ENCODE peak calls at places on chromosome 18, in four cellular contexts. One of them, this sample, is unnamed.

GRCh38 chr18:902179-902718 is 2.4 kb upstream of the ADCYAP1 start:
- DNase-seq in Calu3: peak; percentile 12
- DNase-seq in omental fat pad: no peak
- DNase-seq in fibroblast of the aortic adventitia: peak; percentile 69
- DNase-seq in this sample: no peak

GRCh38 chr18:70365361-70365760 is 76.5 kb downstream of the SOCS6 start:
- DNase-seq in fibroblast of the aortic adventitia: peak; percentile 42
- DNase-seq in Calu3: no peak
- DNase-seq in omental fat pad: no peak
- DNase-seq in this sample: no peak

GRCh38 chr18:79857082-79857661 is 59.4 kb downstream of the KCNG2 start:
- DNase-seq in Calu3: no peak
- DNase-seq in fibroblast of the aortic adventitia: peak; percentile 58
- DNase-seq in omental fat pad: no peak
- DNase-seq in this sample: no peak

GRCh38 chr18:42053188-42053781 is 98.3 kb downstream of the PIK3C3 start:
- DNase-seq in omental fat pad: no peak
- DNase-seq in fibroblast of the aortic adventitia: peak; percentile 80
- DNase-seq in Calu3: peak; percentile 62
- DNase-seq in this sample: no peak

GRCh38 chr18:63087421-63088230 is 231.9 kb downstream of the BCL2 start:
- DNase-seq in omental fat pad: no peak
- DNase-seq in fibroblast of the aortic adventitia: no peak
- DNase-seq in Calu3: no peak
- DNase-seq in this sample: no peak

GRCh38 chr18:79910563-79910962 is 40.9 kb downstream of the SLC66A2 start:
- DNase-seq in omental fat pad: no peak
- DNase-seq in Calu3: no peak
- DNase-seq in fibroblast of the aortic adventitia: no peak
- DNase-seq in this sample: no peak

GRCh38 chr18:13376298-13376840 is 157.8 kb downstream of the LDLRAD4 start:
- DNase-seq in Calu3: no peak
- DNase-seq in fibroblast of the aortic adventitia: no peak
- DNase-seq in omental fat pad: no peak
- DNase-seq in this sample: no peak

GRCh38 chr18:36580874-36581750 is 247.7 kb downstream of the TPGS2 start:
- DNase-seq in Calu3: no peak
- DNase-seq in fibroblast of the aortic adventitia: peak; percentile 53
- DNase-seq in omental fat pad: no peak
- DNase-seq in this sample: no peak

GRCh38 chr18:76483780-76484179 is 11.3 kb downstream of the ZNF516 start:
- DNase-seq in fibroblast of the aortic adventitia: no peak
- DNase-seq in omental fat pad: no peak
- DNase-seq in Calu3: no peak
- DNase-seq in this sample: no peak

GRCh38 chr18:76482971-76483691 is 11.9 kb downstream of the ZNF516 start:
- DNase-seq in omental fat pad: no peak
- DNase-seq in fibroblast of the aortic adventitia: no peak
- DNase-seq in Calu3: no peak
- DNase-seq in this sample: no peak

GRCh38 chr18:76479351-76480238 is 15.4 kb downstream of the ZNF516 start:
- DNase-seq in fibroblast of the aortic adventitia: no peak
- DNase-seq in omental fat pad: no peak
- DNase-seq in Calu3: no peak
- DNase-seq in this sample: no peak

GRCh38 chr18:76482267-76482666 is 12.8 kb downstream of the ZNF516 start:
- DNase-seq in fibroblast of the aortic adventitia: no peak
- DNase-seq in omental fat pad: no peak
- DNase-seq in Calu3: no peak
- DNase-seq in this sample: no peak

DNA sequence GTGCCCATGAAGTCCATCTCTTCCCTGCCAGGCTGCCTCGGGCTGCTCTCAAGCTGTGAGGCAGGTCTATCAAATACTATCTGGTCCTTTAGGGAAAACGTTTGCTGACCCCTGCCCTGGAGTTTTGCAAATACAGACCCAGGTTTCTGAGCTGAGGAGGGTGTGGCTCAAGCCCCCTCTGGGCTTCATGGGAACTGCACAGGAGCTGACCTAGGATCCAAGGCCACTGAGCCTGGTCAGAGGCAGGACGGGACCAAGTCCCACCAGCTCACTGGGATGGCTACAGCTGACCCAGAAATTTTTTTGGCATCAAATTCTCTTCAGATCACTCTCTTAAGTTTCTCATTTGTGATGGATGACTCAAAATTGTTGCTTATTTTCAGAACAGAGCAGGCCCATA is 14.1 kb downstream of the ZNF516 start:
- DNase-seq in omental fat pad: no peak
- DNase-seq in fibroblast of the aortic adventitia: no peak
- DNase-seq in Calu3: no peak
- DNase-seq in this sample: no peak
- TF ChIP-seq CTCF in omental fat pad: no peak
- TF ChIP-seq CTCF in fibroblast of the aortic adventitia: peak; percentile 33
- TF ChIP-seq CTCF in Calu3: peak; percentile 34
- TF ChIP-seq CTCF in this sample: no peak

GRCh38 chr18:57784816-57785144 is 18.3 kb downstream of the ATP8B1 start:
- DNase-seq in fibroblast of the aortic adventitia: no peak
- DNase-seq in Calu3: no peak
- DNase-seq in omental fat pad: no peak
- DNase-seq in this sample: no peak

GRCh38 chr18:57784034-57784815 is 18.9 kb downstream of the ATP8B1 start:
- DNase-seq in Calu3: no peak
- DNase-seq in omental fat pad: no peak
- DNase-seq in fibroblast of the aortic adventitia: peak; percentile 70
- DNase-seq in this sample: no peak

GRCh38 chr18:57780318-57781127 is 22.6 kb downstream of the ATP8B1 start:
- DNase-seq in fibroblast of the aortic adventitia: peak; percentile 86
- DNase-seq in omental fat pad: no peak
- DNase-seq in Calu3: peak; percentile 39
- DNase-seq in this sample: no peak

GRCh38 chr18:57776767-57777166 is 26.3 kb downstream of the ATP8B1 start:
- DNase-seq in Calu3: no peak
- DNase-seq in omental fat pad: no peak
- DNase-seq in fibroblast of the aortic adventitia: peak; percentile 72
- DNase-seq in this sample: no peak

GRCh38 chr18:57781128-57781463 is 22.0 kb downstream of the ATP8B1 start:
- DNase-seq in Calu3: no peak
- DNase-seq in omental fat pad: no peak
- DNase-seq in fibroblast of the aortic adventitia: no peak
- DNase-seq in this sample: no peak
- TF ChIP-seq CTCF in Calu3: no peak
- TF ChIP-seq CTCF in omental fat pad: no peak
- TF ChIP-seq CTCF in fibroblast of the aortic adventitia: no peak
- TF ChIP-seq CTCF in this sample: no peak

DNA sequence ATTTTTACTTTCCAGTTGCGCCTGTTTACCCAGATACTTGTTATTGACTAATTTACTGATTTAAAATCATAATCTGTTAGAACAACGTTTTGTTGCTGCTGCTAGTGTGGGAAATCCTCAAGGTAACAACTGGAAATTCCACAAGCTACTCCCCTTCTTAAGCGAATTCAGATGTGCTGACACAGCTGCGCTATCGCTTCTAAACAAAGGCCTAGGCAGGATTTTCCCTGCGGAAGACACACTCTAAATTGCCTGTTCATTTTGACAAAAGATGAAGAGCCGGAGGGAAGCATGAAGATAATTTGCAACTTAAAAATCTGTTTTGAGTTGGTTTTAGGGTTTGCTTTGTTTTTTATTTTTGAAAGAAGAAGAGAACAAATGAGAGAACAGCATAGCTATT is 283.8 kb downstream of the ALPK2 start:
- DNase-seq in fibroblast of the aortic adventitia: no peak
- DNase-seq in Calu3: no peak
- DNase-seq in omental fat pad: no peak
- DNase-seq in this sample: no peak
- TF ChIP-seq CTCF in fibroblast of the aortic adventitia: no peak
- TF ChIP-seq CTCF in Calu3: no peak
- TF ChIP-seq CTCF in omental fat pad: no peak
- TF ChIP-seq CTCF in this sample: no peak

DNA sequence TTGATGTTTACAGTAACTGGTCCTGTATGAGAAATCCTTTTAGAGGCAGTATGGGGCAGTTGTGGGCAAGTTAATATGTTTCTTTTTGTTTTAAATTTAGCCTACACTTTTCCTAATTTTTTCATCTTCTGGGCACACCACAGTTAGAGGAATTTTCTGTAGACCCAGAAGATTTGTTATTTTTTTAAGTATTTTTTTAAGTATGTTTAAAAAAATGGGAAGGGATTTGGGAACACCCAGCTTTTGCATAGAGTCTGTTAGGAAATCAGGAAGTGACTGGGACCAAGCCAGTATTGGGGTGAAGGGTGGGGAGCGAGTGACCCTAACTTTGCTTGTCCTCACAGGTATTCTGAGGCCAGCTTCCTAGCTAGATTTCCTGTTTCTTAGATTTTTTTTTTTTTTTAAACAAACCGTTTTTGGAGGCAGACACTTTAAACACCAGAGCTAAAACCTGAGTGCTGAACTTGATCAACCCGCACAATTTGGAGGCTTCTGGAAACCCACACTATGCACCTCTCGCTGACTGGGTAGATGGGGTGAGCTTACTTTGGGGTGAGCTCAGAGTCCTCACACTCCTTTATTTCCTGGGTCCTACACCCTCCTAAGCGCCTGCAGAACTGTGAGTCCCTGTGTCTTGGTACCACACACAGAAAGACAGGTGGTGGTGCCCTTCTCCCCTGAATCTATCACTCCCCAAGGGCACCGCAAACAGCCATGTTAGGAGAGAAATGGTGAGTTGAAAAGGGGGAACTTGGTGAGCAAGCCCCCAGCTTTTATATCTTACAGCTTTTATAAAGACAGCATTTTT is 5.2 kb downstream of the GATA6 start:
- DNase-seq in Calu3: no peak
- DNase-seq in omental fat pad: no peak
- DNase-seq in fibroblast of the aortic adventitia: peak; percentile 67
- DNase-seq in this sample: no peak
- TF ChIP-seq CTCF in Calu3: no peak
- TF ChIP-seq CTCF in omental fat pad: no peak
- TF ChIP-seq CTCF in fibroblast of the aortic adventitia: peak; percentile 6
- TF ChIP-seq CTCF in this sample: no peak

GRCh38 chr18:49249523-49249922 is 210.9 kb downstream of the DYM start:
- DNase-seq in Calu3: no peak
- DNase-seq in omental fat pad: no peak
- DNase-seq in fibroblast of the aortic adventitia: peak; percentile 87
- DNase-seq in this sample: no peak
- TF ChIP-seq CTCF in Calu3: no peak
- TF ChIP-seq CTCF in omental fat pad: no peak
- TF ChIP-seq CTCF in fibroblast of the aortic adventitia: no peak
- TF ChIP-seq CTCF in this sample: no peak

GRCh38 chr18:25743661-25744151 is 346.7 kb downstream of the SS18 start:
- DNase-seq in omental fat pad: no peak
- DNase-seq in fibroblast of the aortic adventitia: no peak
- DNase-seq in Calu3: no peak
- DNase-seq in this sample: no peak
- TF ChIP-seq CTCF in omental fat pad: no peak
- TF ChIP-seq CTCF in fibroblast of the aortic adventitia: no peak
- TF ChIP-seq CTCF in Calu3: no peak
- TF ChIP-seq CTCF in this sample: no peak

GRCh38 chr18:56789004-56789888 is 138.1 kb downstream of the WDR7 start:
- DNase-seq in fibroblast of the aortic adventitia: peak; percentile 19
- DNase-seq in Calu3: peak; percentile 26
- DNase-seq in omental fat pad: no peak
- DNase-seq in this sample: no peak
- TF ChIP-seq CTCF in fibroblast of the aortic adventitia: peak; percentile 55
- TF ChIP-seq CTCF in Calu3: peak; percentile 54
- TF ChIP-seq CTCF in omental fat pad: no peak
- TF ChIP-seq CTCF in this sample: no peak

DNA sequence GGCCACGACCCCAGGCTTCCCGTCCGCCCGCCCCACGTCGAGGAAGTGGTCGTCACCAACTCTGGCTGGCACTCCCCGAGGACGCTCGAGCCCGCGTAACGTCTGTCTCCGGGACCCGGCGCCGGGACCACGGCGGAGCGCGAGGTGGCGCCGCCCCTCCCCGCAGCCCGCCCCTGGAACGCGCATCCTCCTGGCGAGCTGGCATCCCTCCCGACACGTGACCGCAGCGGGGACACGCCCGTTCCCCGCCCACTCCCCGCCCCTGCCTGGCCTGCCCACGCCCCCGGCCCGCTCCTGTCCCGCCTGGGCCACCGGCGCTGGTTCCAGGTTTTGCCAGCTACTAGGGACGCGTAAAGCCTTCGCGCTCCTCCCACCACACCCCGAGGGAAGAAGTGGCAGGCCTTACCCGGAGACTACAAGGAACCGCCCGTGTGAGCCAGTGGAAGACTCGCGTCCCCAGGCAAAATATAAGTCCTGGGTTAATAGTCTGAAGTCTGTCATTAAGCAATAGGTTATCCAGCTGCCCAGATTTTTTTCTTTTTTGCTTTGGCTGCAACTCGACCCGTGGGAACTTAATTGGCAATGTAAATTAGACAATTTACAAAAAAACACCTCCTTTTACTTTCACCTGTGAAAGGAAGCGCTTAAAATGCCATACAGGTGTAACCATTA is at the start of gene OSBPL1A:
- DNase-seq in fibroblast of the aortic adventitia: peak; percentile 86
- DNase-seq in omental fat pad: peak; percentile 79
- DNase-seq in Calu3: peak; percentile 91
- DNase-seq in this sample: peak; percentile 65
- TF ChIP-seq CTCF in fibroblast of the aortic adventitia: no peak
- TF ChIP-seq CTCF in omental fat pad: no peak
- TF ChIP-seq CTCF in Calu3: no peak
- TF ChIP-seq CTCF in this sample: no peak